ENCODE peak calls at places on chromosomes 16 and 17, in five cellular contexts. K is uterus, T is sigmoid colon, I is NCI-H69, D is NCI-H460. A is an unnamed sample.

GRCh38 chr16:31704138-31704537 is 169.5 kb upstream of the ZNF267 start:
- DNase-seq in K (no peak), I (no peak), T (no peak), D (no peak), A (no peak)

GRCh38 chr17:80261159-80261894 is 675 bp downstream of the RNF213 start:
- DNase-seq in T (peak), I (peak), K (peak), D (peak), A (peak)

GRCh38 chr16:79772028-79772427 is 171.5 kb upstream of the MAF start:
- DNase-seq in D (no peak), T (no peak), K (no peak), I (no peak), A (no peak)

GRCh38 chr17:80751070-80751459 is 206.4 kb downstream of the RPTOR start:
- DNase-seq in D (no peak), K (no peak), I (no peak), T (peak), A (no peak)

GRCh38 chr17:50043290-50044148 is 12.4 kb upstream of the ITGA3 start:
- DNase-seq in K (no peak), D (no peak), I (no peak), T (no peak), A (no peak)

GRCh38 chr17:50564916-50565315 is 4.4 kb downstream of the CACNA1G start:
- DNase-seq in D (no peak), K (peak), I (peak), T (peak), A (no peak)

GRCh38 chr16:27778926-27779570 is 229.1 kb downstream of the KATNIP start:
- DNase-seq in D (no peak), K (no peak), I (no peak), T (no peak), A (no peak)

GRCh38 chr17:10099051-10099571 is 99.3 kb downstream of the GAS7 start:
- DNase-seq in D (no peak), I (no peak), K (peak), T (no peak), A (no peak)

GRCh38 chr16:54817940-54818574 is 112.6 kb upstream of the IRX5 start:
- DNase-seq in T (no peak), I (no peak), D (no peak), K (no peak), A (no peak)

GRCh38 chr16:20952144-20952797 is 51.7 kb downstream of the LYRM1 start:
- DNase-seq in T (no peak), I (no peak), K (no peak), D (no peak), A (no peak)

GRCh38 chr16:72357860-72358259 is 185.9 kb upstream of the PMFBP1 start:
- DNase-seq in K (no peak), I (no peak), T (no peak), D (no peak), A (no peak)

GRCh38 chr17:72590382-72590781 is 469.6 kb downstream of the SOX9 start:
- DNase-seq in I (peak), T (no peak), K (no peak), D (no peak), A (no peak)

GRCh38 chr16:56608876-56609462 is 585 bp downstream of the MT2A start:
- DNase-seq in T (no peak), D (no peak), I (peak), K (no peak), A (no peak)

GRCh38 chr17:38405654-38406053 is 22.6 kb upstream of the ARHGAP23 start:
- DNase-seq in I (no peak), D (no peak), K (no peak), T (no peak), A (no peak)

GRCh38 chr16:13793788-13794461 is 126.0 kb upstream of the ERCC4 start:
- DNase-seq in K (no peak), D (no peak), I (peak), T (peak), A (no peak)

GRCh38 chr16:85462405-85463227 is 150.5 kb upstream of the GSE1 start:
- DNase-seq in K (peak), T (no peak), I (peak), D (no peak), A (no peak)

GRCh38 chr16:22397459-22397858 is 23.0 kb upstream of the CDR2 start:
- DNase-seq in D (no peak), K (no peak), I (no peak), T (no peak), A (no peak)

A was measured in H1.